ENCODE peak calls at places on chromosomes 11 and 22, in four cellular contexts. E is IMR-90; H is WTC11; Y is CD8-positive, alpha-beta T cell. P is an unnamed sample.

GRCh38 chr11:64644348-64645242 is 53.6 kb downstream of the SLC22A12 start:
- DNase-seq in E (no peak), H (peak), Y (no peak), P (no peak)

GRCh38 chr11:86511086-86511551 is 136.4 kb downstream of the CCDC81 start:
- DNase-seq in E (peak), H (no peak), Y (no peak), P (peak)

GRCh38 chr11:129155745-129156144 is 36.4 kb downstream of the ARHGAP32 start:
- DNase-seq in E (no peak), H (no peak), Y (no peak), P (no peak)

GRCh38 chr11:79617561-79617960 is 176.7 kb upstream of the TENM4 start:
- DNase-seq in E (no peak), H (no peak), Y (no peak), P (no peak)

GRCh38 chr22:32911526-32911925 is 110.0 kb downstream of the TIMP3 start:
- DNase-seq in E (no peak), H (no peak), Y (no peak), P (no peak)

GRCh38 chr22:37519268-37520195 is at the start of gene CARD10:
- DNase-seq in E (no peak), H (peak), Y (peak), P (no peak)

GRCh38 chr11:72970557-72971118 is 156.4 kb downstream of the ATG16L2 start:
- DNase-seq in E (peak), H (no peak), Y (no peak), P (peak)

GRCh38 chr11:73218106-73218829 is at the start of gene P2RY2:
- DNase-seq in E (no peak), H (peak), Y (peak), P (no peak)

GRCh38 chr11:57394203-57394602 is 3.8 kb upstream of the PRG2 start:
- DNase-seq in E (no peak), H (no peak), Y (no peak), P (no peak)

GRCh38 chr11:313304-313786 is 495 bp upstream of the IFITM1 start:
- DNase-seq in E (no peak), H (no peak), Y (no peak), P (no peak)

GRCh38 chr22:30717331-30717921 is 22.8 kb downstream of the OSBP2 start:
- DNase-seq in E (peak), H (no peak), Y (no peak), P (peak)

GRCh38 chr11:103682318-103683184 is 353.9 kb upstream of the DDI1 start:
- DNase-seq in E (peak), H (peak), Y (peak), P (peak)

GRCh38 chr22:38153821-38154562 is 27.6 kb downstream of the PLA2G6 start:
- DNase-seq in E (no peak), H (no peak), Y (no peak), P (no peak)

GRCh38 chr11:48056325-48057183 is 76.2 kb downstream of the PTPRJ start:
- DNase-seq in E (no peak), H (no peak), Y (no peak), P (no peak)

GRCh38 chr11:9530020-9530628 is 43.3 kb upstream of the WEE1 start:
- DNase-seq in E (no peak), H (no peak), Y (no peak), P (no peak)

GRCh38 chr11:69831985-69832384 is 12.8 kb upstream of the FGF3 start:
- DNase-seq in E (no peak), H (no peak), Y (no peak), P (no peak)

GRCh38 chr11:77198440-77198849 is 70.4 kb downstream of the MYO7A start:
- DNase-seq in E (peak), H (peak), Y (no peak), P (no peak)
- TF ChIP-seq CTCF in E (peak), H (peak), Y (no peak), P (peak)

GRCh38 chr11:123018702-123019101 is 37.1 kb upstream of the BSX start:
- DNase-seq in E (no peak), H (no peak), Y (no peak), P (no peak)
- TF ChIP-seq CTCF in E (no peak), H (no peak), Y (no peak), P (no peak)

GRCh38 chr22:23691748-23692423 is 1.1 kb downstream of the RGL4 start:
- DNase-seq in E (no peak), H (no peak), Y (no peak), P (no peak)
- TF ChIP-seq CTCF in E (no peak), H (no peak), Y (no peak), P (no peak)

GRCh38 chr11:32200448-32200847 is 109.6 kb downstream of the RCN1 start:
- DNase-seq in E (no peak), H (peak), Y (no peak), P (no peak)
- TF ChIP-seq CTCF in E (no peak), H (no peak), Y (no peak), P (no peak)

GRCh38 chr11:81655351-81655750 is 1078.3 kb downstream of the FAM181B start:
- DNase-seq in E (no peak), H (no peak), Y (no peak), P (peak)

GRCh38 chr11:81658722-81659121 is 1074.9 kb downstream of the FAM181B start:
- DNase-seq in E (peak), H (peak), Y (no peak), P (peak)
- TF ChIP-seq CTCF in E (peak), H (peak), Y (no peak), P (peak)